ENCODE peak calls at places on chromosomes 3 and 15, in eight cellular contexts. Q is HepG2, B is HCT116, L is GM23338, O is H1, R is K562, H is endothelial cell of umbilical vein, D is GM12878. I is an unnamed sample.

GRCh38 chr15:75107905-75108838 is 84.8 kb downstream of the PPCDC start:
- DNase-seq in Q (peak), B (peak), L (no peak), O (no peak), R (no peak), H (peak), D (peak), I (no peak)

GRCh38 chr3:12143949-12144504 is 14.7 kb downstream of the TIMP4 start:
- DNase-seq in Q (no peak), B (no peak), L (no peak), O (no peak), R (no peak), H (no peak), D (no peak), I (no peak)

GRCh38 chr3:78511840-78512239 is 1256.0 kb downstream of the ROBO1 start:
- DNase-seq in Q (no peak), B (no peak), L (no peak), O (no peak), R (no peak), H (no peak), D (no peak), I (no peak)

GRCh38 chr3:124761250-124761796 is 31.1 kb downstream of the UMPS start:
- DNase-seq in Q (peak), B (peak), L (peak), O (peak), R (peak), H (peak), D (peak), I (peak)

GRCh38 chr3:192816274-192816853 is 89.0 kb upstream of the FGF12 start:
- DNase-seq in Q (peak), B (peak), L (peak), O (no peak), R (peak), H (peak), D (no peak), I (peak)

GRCh38 chr3:50268703-50269451 is at the start of gene SEMA3B:
- DNase-seq in Q (peak), B (no peak), L (no peak), O (no peak), R (no peak), H (no peak), D (no peak), I (no peak)

GRCh38 chr3:16740531-16740930 is 135.3 kb upstream of the DAZL start:
- DNase-seq in Q (no peak), B (no peak), L (no peak), O (no peak), R (no peak), H (no peak), D (no peak), I (no peak)

GRCh38 chr15:101497017-101497416 is 7.5 kb upstream of the PCSK6 start:
- DNase-seq in Q (no peak), B (no peak), L (no peak), O (peak), R (no peak), H (no peak), D (no peak), I (no peak)

GRCh38 chr3:50415813-50416212 is 56.5 kb upstream of the TMEM115 start:
- DNase-seq in Q (no peak), B (no peak), L (no peak), O (no peak), R (no peak), H (no peak), D (no peak), I (no peak)

GRCh38 chr15:79050977-79051376 is 39.6 kb downstream of the RASGRF1 start:
- DNase-seq in Q (peak), B (no peak), L (no peak), O (no peak), R (no peak), H (no peak), D (no peak), I (no peak)

GRCh38 chr3:193829781-193830180 is 236.8 kb downstream of the OPA1 start:
- DNase-seq in Q (no peak), B (peak), L (no peak), O (no peak), R (no peak), H (no peak), D (no peak), I (no peak)

GRCh38 chr3:98784042-98784441 is 20.9 kb downstream of the ST3GAL6 start:
- DNase-seq in Q (no peak), B (no peak), L (no peak), O (no peak), R (no peak), H (peak), D (no peak), I (no peak)

DNA sequence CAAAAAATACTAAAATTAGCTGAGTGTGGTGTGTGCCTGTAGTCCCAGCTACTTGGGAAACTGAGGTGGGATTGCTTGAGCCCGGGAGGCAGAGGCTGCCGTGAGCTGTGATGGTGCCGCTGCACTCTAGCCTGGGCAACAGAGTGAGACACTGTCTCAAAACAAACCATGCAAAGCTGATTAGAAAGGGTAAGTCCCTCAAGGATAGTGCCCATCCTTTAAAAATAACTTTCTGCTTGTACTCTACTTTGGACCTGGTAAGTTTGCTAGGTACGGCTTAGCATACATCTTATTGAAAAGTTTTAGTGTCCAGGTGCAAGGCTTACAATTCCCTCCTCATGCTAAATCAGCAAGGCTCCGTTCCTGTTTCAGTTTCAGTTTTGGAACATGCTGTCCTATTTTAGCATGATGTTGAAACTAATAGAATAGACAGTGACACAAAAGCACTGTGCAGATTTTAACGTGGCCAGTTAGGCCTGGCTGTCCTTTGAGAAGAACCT is 21.4 kb downstream of the FEM1B start:
- DNase-seq in Q (no peak), B (no peak), L (no peak), O (no peak), R (no peak), H (no peak), D (peak), I (no peak)
- TF ChIP-seq POLR2AphosphoS5 in Q (no peak), B (no peak), L (no peak), O (no peak), R (no peak), H (no peak), D (no peak), I (no peak)

DNA sequence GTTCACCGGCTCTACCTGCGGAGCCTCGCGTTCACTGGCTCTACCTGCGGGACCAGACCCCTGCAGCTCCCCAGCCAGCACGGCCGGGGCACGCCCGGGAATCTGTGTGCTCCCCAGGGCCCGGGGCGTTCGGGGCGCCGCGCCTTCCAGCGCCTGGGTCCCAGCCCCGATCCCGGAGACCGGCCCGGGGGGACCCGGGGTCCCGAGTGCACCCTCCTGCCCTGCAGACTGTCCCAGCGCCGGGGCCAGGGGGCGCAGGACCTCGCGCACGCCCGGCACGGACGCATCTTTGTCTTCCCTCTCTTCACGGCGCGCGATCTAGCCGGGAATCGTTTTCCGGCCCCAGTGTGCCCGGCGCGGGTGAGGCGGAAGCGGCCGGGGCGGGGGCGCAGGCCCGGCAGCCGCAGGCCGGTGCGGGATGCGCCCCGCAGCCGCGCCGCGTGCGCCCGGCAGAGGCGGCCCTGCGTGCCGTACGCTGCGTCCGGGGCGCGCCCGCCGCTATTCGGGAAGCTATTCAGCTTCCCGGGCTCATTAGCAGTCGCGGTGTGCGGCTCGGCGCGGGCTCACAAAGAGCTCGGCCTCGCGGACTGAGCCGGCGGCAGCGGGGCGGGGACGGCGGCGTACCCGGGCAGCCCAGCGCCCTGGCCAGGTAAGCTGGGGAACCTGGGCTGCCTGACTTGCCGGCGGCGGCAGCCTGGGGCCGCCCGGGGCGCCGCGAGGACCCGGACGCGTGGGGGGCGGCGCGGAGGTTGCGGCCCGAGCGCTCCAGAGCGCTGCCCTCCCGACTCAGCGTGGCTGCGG is at the start of gene APBA2:
- DNase-seq in Q (no peak), B (no peak), L (peak), O (peak), R (peak), H (no peak), D (no peak), I (no peak)
- TF ChIP-seq EZH2 in Q (peak), B (no peak), L (no peak), O (no peak), R (no peak), H (no peak), D (no peak), I (peak)

GRCh38 chr3:29186982-29187718 is 93.7 kb upstream of the RBMS3 start:
- DNase-seq in Q (no peak), B (peak), L (no peak), O (no peak), R (no peak), H (peak), D (no peak), I (no peak)
- H3K27ac ChIP-seq in Q (no peak), B (no peak), L (no peak), O (no peak), R (no peak), H (peak), D (no peak), I (no peak)

GRCh38 chr15:70257047-70257446 is 159.3 kb upstream of the TLE3 start:
- DNase-seq in Q (no peak), B (no peak), L (no peak), O (no peak), R (no peak), H (no peak), D (no peak), I (no peak)

GRCh38 chr15:70259030-70259424 is 161.3 kb upstream of the TLE3 start:
- DNase-seq in Q (no peak), B (no peak), L (no peak), O (no peak), R (peak), H (peak), D (no peak), I (no peak)

GRCh38 chr15:70259640-70260066 is 161.9 kb upstream of the TLE3 start:
- DNase-seq in Q (peak), B (no peak), L (peak), O (no peak), R (peak), H (no peak), D (no peak), I (no peak)

GRCh38 chr15:70257573-70258220 is 160.0 kb upstream of the TLE3 start:
- DNase-seq in Q (no peak), B (no peak), L (no peak), O (no peak), R (no peak), H (no peak), D (no peak), I (no peak)

DNA sequence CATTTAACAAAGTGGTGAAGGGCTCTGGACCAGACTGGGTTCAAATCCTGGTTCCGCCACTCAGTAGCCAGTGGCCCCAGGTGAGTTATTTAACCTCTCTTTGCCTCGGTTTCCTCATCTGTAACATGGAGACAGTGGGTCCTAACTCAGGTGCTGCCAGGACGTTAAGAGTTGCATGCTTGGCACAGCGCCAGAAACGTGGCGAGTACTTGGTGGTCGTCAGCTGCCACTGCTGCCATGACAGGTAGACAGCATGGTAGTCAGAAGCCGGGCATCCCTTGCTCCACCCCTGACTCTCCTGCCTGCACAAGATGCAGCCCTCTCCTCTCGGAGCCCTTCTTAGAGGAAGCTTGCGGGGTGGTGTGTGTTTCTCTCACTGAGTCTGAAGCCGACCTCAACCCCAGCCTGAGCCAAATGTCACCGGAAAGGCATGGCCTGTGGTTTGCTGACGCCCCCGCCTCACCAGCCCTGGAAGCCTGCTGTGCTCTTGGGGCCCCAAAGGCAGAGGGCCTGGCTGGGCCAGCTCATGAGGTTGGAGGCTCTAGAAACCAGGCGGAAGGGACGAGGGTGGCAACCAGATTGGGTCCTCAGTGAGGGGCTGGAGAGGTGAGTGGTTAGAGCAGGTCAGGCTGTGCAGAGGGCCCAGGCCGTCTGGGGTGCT is 160.8 kb upstream of the TLE3 start:
- DNase-seq in Q (no peak), B (no peak), L (no peak), O (no peak), R (no peak), H (peak), D (no peak), I (no peak)
- TF ChIP-seq POLR2AphosphoS5 in Q (no peak), B (no peak), L (no peak), O (no peak), R (no peak), H (no peak), D (no peak), I (no peak)

DNA sequence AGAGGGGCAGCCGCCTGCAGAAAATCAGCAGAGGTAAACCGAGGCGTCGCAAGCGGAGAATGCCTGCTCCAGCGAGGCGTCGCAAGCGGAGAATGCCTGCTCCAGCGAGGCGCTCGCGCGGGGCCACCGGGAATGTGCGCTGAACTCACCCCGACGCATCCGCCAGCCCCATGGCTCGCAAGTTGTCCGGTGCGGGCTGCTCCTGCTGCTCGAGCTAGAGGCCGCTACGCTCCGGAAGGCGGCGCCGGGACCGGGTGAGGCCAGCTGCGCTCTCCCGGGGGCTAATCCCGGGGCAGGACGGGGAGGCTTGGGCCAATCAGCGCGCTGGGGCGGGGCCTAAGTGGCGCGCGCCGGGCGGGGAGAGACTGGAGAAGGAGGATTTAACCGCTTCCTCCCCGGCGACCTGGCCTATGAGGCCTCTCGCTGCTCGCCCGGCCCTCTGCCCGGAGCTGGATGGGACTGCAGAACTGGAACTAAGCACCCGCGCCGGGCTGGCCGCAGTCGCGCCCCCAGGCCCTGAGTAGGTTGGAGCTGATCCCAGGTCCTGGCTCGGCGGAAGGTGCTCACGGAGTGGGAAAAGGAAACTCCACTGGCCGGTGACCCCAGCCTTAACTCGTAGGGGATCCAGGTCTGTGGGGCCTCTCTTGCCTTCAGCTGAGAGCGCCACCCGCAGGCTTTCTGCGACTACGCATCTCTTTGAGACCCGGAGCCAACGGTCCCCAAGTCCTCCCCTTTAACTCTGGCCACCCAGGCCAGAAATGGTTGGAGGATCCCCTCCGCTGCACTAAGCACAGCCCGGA is at the start of gene SLC26A6:
- DNase-seq in Q (peak), B (peak), L (peak), O (peak), R (peak), H (peak), D (peak), I (no peak)
- TF ChIP-seq EZH2 in Q (no peak), B (no peak), L (no peak), O (no peak), R (no peak), H (no peak), D (no peak), I (no peak)

GRCh38 chr3:150278843-150279341 is 129.2 kb upstream of the TSC22D2 start:
- DNase-seq in Q (no peak), B (no peak), L (peak), O (no peak), R (no peak), H (no peak), D (no peak), I (no peak)
- H3K27ac ChIP-seq in Q (no peak), B (no peak), L (no peak), O (no peak), R (no peak), H (no peak), D (no peak), I (peak)